ENCODE peak calls at places on chromosome 16, in seven cellular contexts. B is cardiac muscle cell, Q is GM23338, D is osteocyte, G is Kasumi-1, L is colonic mucosa, U is hippocampal formation. I is an unnamed sample.

GRCh38 chr16:375927-376816 is 5.6 kb downstream of the PGAP6 start:
- DNase-seq in Q (no peak), U (no peak), B (no peak), D (no peak), L (no peak), G (no peak), I (no peak)

GRCh38 chr16:12043953-12044352 is 67.4 kb downstream of the SNX29 start:
- DNase-seq in G (no peak), L (no peak), D (no peak), Q (no peak), B (no peak), U (no peak), I (no peak)

GRCh38 chr16:84513111-84514065 is 8.9 kb upstream of the MEAK7 start:
- DNase-seq in L (no peak), Q (no peak), B (peak), U (no peak), D (no peak), G (no peak), I (no peak)

GRCh38 chr16:50040028-50040427 is 15.0 kb downstream of the CNEP1R1 start:
- DNase-seq in U (no peak), D (no peak), B (peak), Q (peak), L (no peak), G (no peak), I (no peak)

GRCh38 chr16:58119509-58119845 is 9.7 kb downstream of the CFAP20 start:
- DNase-seq in D (no peak), B (no peak), U (peak), G (no peak), L (no peak), Q (no peak), I (no peak)

GRCh38 chr16:25158401-25158800 is 46.9 kb downstream of the LCMT1 start:
- DNase-seq in L (no peak), D (no peak), G (no peak), B (peak), Q (no peak), U (no peak), I (no peak)

GRCh38 chr16:80084614-80085013 is 456.2 kb upstream of the DYNLRB2 start:
- DNase-seq in Q (peak), D (no peak), U (peak), L (peak), G (no peak), B (peak), I (no peak)

GRCh38 chr16:85220125-85220839 is 108.0 kb upstream of the CIBAR2 start:
- DNase-seq in U (peak), D (peak), Q (no peak), G (no peak), B (peak), L (peak), I (no peak)

GRCh38 chr16:62540496-62540895 is 504.3 kb upstream of the CDH8 start:
- DNase-seq in B (no peak), L (no peak), G (no peak), Q (no peak), D (no peak), U (no peak), I (no peak)

GRCh38 chr16:47503936-47504335 is 42.8 kb downstream of the PHKB start:
- DNase-seq in L (no peak), U (no peak), B (no peak), D (no peak), Q (no peak), G (no peak), I (no peak)

GRCh38 chr16:80656161-80656560 is 115.4 kb downstream of the DYNLRB2 start:
- DNase-seq in G (no peak), D (no peak), Q (no peak), B (no peak), U (no peak), L (no peak), I (no peak)

GRCh38 chr16:17386229-17386628 is 84.5 kb downstream of the XYLT1 start:
- DNase-seq in B (no peak), Q (no peak), D (no peak), G (no peak), L (no peak), U (no peak), I (no peak)

GRCh38 chr16:27333549-27333948 is 19.8 kb downstream of the IL4R start:
- DNase-seq in D (no peak), Q (no peak), L (no peak), B (no peak), G (no peak), U (no peak), I (no peak)

GRCh38 chr16:938136-938535 is 32.6 kb downstream of the LMF1 start:
- DNase-seq in D (no peak), G (no peak), L (no peak), B (no peak), U (no peak), Q (no peak), I (no peak)

GRCh38 chr16:67244387-67245188 is 2.7 kb downstream of the FHOD1 start:
- DNase-seq in Q (no peak), B (peak), U (peak), L (peak), D (no peak), G (peak), I (no peak)

GRCh38 chr16:71722801-71723536 is 1.5 kb downstream of the PHLPP2 start:
- DNase-seq in D (peak), U (no peak), G (peak), Q (peak), L (peak), B (peak), I (peak)

GRCh38 chr16:16112450-16113053 is 110.7 kb downstream of the ABCC6 start:
- DNase-seq in B (no peak), Q (no peak), L (no peak), D (no peak), G (no peak), U (no peak), I (no peak)

GRCh38 chr16:12178251-12178990 is 201.9 kb downstream of the SNX29 start:
- DNase-seq in D (no peak), G (no peak), B (peak), U (peak), L (no peak), Q (no peak), I (no peak)

I was measured in caudate nucleus.